ENCODE peak calls at places on chromosomes 13 and 19, in seven cellular contexts. N is iPS-NIHi11; M is GM23338; B is H9; O is activated T-helper 2 cell treated with anti-CD3 and anti-CD28 coated beads, Interferon-gamma antibody, Interleukin-2, Interleukin-4, amounts not matched to agents 10 μg/mL and 5 μg/mL and 100 μg/mL, durations not matched to agents 14 hours and 24 hours and 36 hours; T is EH; P is ascending aorta. L is an unnamed sample.

GRCh38 chr19:29666634-29667389 is 1.6 kb downstream of the PLEKHF1 start:
- DNase-seq in B (peak; percentile 73), M (peak; percentile 71), N (peak; percentile 56), P (no peak), O (no peak), T (peak; percentile 80), L (peak; percentile 69)

GRCh38 chr19:44658069-44658727 is 13.1 kb upstream of the CEACAM19 start:
- DNase-seq in M (no peak), P (no peak), T (no peak), N (no peak), O (no peak), B (no peak), L (no peak)

GRCh38 chr13:71587778-71588177 is 279.2 kb downstream of the DACH1 start:
- DNase-seq in O (no peak), N (no peak), T (no peak), M (no peak), B (no peak), P (no peak), L (no peak)

GRCh38 chr19:55474269-55475265 is 1.9 kb upstream of the ZNF628 start:
- DNase-seq in T (no peak), N (no peak), M (no peak), B (peak; percentile 25), P (no peak), O (no peak), L (no peak)

GRCh38 chr19:41263042-41263849 is 926 bp upstream of the HNRNPUL1 start:
- DNase-seq in P (peak; percentile 78), N (no peak), B (peak; percentile 44), T (peak; percentile 62), M (peak; percentile 33), O (peak; percentile 79), L (peak; percentile 83)

GRCh38 chr19:32676895-32677359 is 1.3 kb downstream of the RGS9BP start:
- DNase-seq in M (no peak), N (no peak), T (no peak), B (no peak), P (no peak), O (no peak), L (no peak)

GRCh38 chr13:30576528-30576927 is 41.2 kb upstream of the USPL1 start:
- DNase-seq in O (peak; percentile 41), T (peak; percentile 58), P (no peak), N (no peak), M (no peak), B (no peak), L (no peak)

GRCh38 chr13:32530841-32531253 is 7.7 kb downstream of the N4BP2L2 start:
- DNase-seq in O (no peak), B (no peak), P (no peak), T (peak; percentile 76), M (peak; percentile 1), N (no peak), L (no peak)

GRCh38 chr19:2273356-2274184 is 8.4 kb downstream of the PEAK3 start:
- DNase-seq in N (peak; percentile 94), O (peak; percentile 74), B (peak; percentile 95), P (no peak), M (peak; percentile 96), T (peak; percentile 76), L (peak; percentile 89)

GRCh38 chr19:46704379-46705076 is 12.4 kb downstream of the PRKD2 start:
- DNase-seq in T (peak; percentile 60), N (peak; percentile 87), B (peak; percentile 88), P (no peak), O (peak; percentile 77), M (peak; percentile 95), L (peak; percentile 90)

GRCh38 chr19:47330466-47330869 is 1.5 kb upstream of the C5AR2 start:
- DNase-seq in P (no peak), B (no peak), M (no peak), N (no peak), O (no peak), T (peak; percentile 36), L (no peak)

GRCh38 chr19:1567116-1567847 is 843 bp downstream of the MEX3D start:
- DNase-seq in M (no peak), T (no peak), P (no peak), O (no peak), N (no peak), B (no peak), L (peak; percentile 74)

GRCh38 chr13:88183440-88183839 is 512.3 kb downstream of the SLITRK5 start:
- DNase-seq in P (no peak), N (no peak), B (no peak), M (no peak), O (no peak), T (no peak), L (no peak)

GRCh38 chr13:64529874-64530485 is 2700.2 kb downstream of the PCDH9 start:
- DNase-seq in T (peak; percentile 24), B (peak; percentile 40), M (peak; percentile 73), O (no peak), N (peak; percentile 44), P (no peak), L (no peak)

GRCh38 chr13:30676672-30677071 is 58.7 kb upstream of the ALOX5AP start:
- DNase-seq in N (no peak), O (no peak), M (peak; percentile 22), T (peak; percentile 42), P (no peak), B (no peak), L (no peak)

GRCh38 chr13:50170447-50171037 is 155.3 kb downstream of the KCNRG start:
- DNase-seq in B (no peak), P (no peak), M (no peak), T (peak; percentile 21), O (no peak), N (no peak), L (no peak)

GRCh38 chr19:48484931-48485612 is 15.9 kb downstream of the CYTH2 start:
- DNase-seq in O (no peak), B (no peak), T (no peak), N (no peak), M (peak; percentile 60), P (no peak), L (no peak)

GRCh38 chr19:41767105-41767504 is 11.8 kb downstream of the CEACAM6 start:
- DNase-seq in M (no peak), T (no peak), B (no peak), N (no peak), O (no peak), P (no peak), L (no peak)

GRCh38 chr19:29831041-29831548 is 19.3 kb downstream of the CCNE1 start:
- DNase-seq in B (no peak), P (no peak), T (no peak), O (peak; percentile 63), N (peak; percentile 26), M (no peak), L (peak; percentile 49)

GRCh38 chr13:91270031-91270430 is 77.5 kb upstream of the MIR17HG start:
- DNase-seq in T (no peak), B (no peak), P (no peak), O (no peak), M (no peak), N (no peak), L (no peak)

GRCh38 chr19:45972944-45973525 is 630 bp downstream of the NOVA2 start:
- DNase-seq in B (no peak), P (no peak), O (no peak), M (no peak), T (no peak), N (peak; percentile 35), L (no peak)

GRCh38 chr13:89066868-89067466 is 1395.8 kb downstream of the SLITRK5 start:
- DNase-seq in B (peak; percentile 28), N (peak; percentile 37), O (no peak), T (no peak), M (peak; percentile 84), P (no peak), L (no peak)

L was measured in upper lobe of right lung.